ENCODE peak calls at places on chromosomes 2 and 18, in ten cellular contexts. S, F, C, H, I, O, J, Q, L and R are unnamed samples.

GRCh38 chr2:30436859-30437435 is 10.1 kb upstream of the LCLAT1 start:
- DNase-seq in I (no peak), H (no peak), L (no peak), Q (no peak), O (no peak), J (peak; percentile 92), S (no peak), F (no peak), C (no peak), R (no peak)

GRCh38 chr2:181959508-181959907 is 26.1 kb upstream of the PPP1R1C start:
- DNase-seq in C (no peak), J (peak; percentile 42), I (no peak), H (no peak), S (no peak), Q (no peak), O (no peak), L (no peak), F (no peak), R (no peak)

GRCh38 chr2:120874401-120874821 is 138.7 kb downstream of the GLI2 start:
- DNase-seq in I (no peak), L (no peak), F (no peak), Q (no peak), H (peak; percentile 72), J (no peak), S (no peak), O (no peak), C (no peak), R (no peak)

GRCh38 chr18:62281684-62282083 is 43.4 kb upstream of the TNFRSF11A start:
- DNase-seq in I (no peak), J (peak; percentile 83), H (no peak), L (no peak), Q (no peak), C (no peak), F (no peak), S (no peak), O (no peak), R (no peak)

GRCh38 chr2:239440511-239440959 is 39.7 kb upstream of the HDAC4 start:
- DNase-seq in C (no peak), S (no peak), I (no peak), H (no peak), O (no peak), Q (no peak), L (no peak), J (peak; percentile 4), F (no peak), R (no peak)

GRCh38 chr2:84817239-84817655 is 63.6 kb downstream of the TRABD2A start:
- DNase-seq in C (no peak), O (no peak), F (no peak), Q (no peak), I (no peak), J (no peak), L (no peak), H (no peak), S (no peak), R (no peak)

GRCh38 chr2:175743020-175743419 is 259.0 kb downstream of the LNPK start:
- DNase-seq in O (no peak), Q (no peak), L (no peak), S (no peak), J (no peak), I (no peak), H (no peak), F (no peak), C (no peak), R (no peak)

GRCh38 chr2:168469281-168469988 is 13.4 kb downstream of the CERS6 start:
- DNase-seq in O (no peak), F (no peak), H (no peak), L (no peak), Q (no peak), J (no peak), I (no peak), S (no peak), C (no peak), R (no peak)

GRCh38 chr2:8146329-8147048 is 535.4 kb upstream of the ID2 start:
- DNase-seq in H (no peak), Q (peak; percentile 79), L (no peak), C (peak; percentile 71), J (no peak), O (no peak), F (no peak), S (no peak), I (peak; percentile 32), R (no peak)
- H3K27ac ChIP-seq in H (no peak overlapping the region), Q (no peak overlapping the region), L (no peak overlapping the region), C (peak overlapping the region; percentile 6), J (no peak overlapping the region), O (peak overlapping the region; percentile 46), F (no peak overlapping the region), S (no peak overlapping the region), I (no peak overlapping the region), R (peak overlapping the region; percentile 26)

GRCh38 chr2:230230087-230230486 is 4.6 kb downstream of the SP140 start:
- DNase-seq in O (no peak), I (no peak), Q (no peak), F (no peak), H (no peak), L (no peak), J (peak; percentile 21), C (no peak), S (no peak), R (no peak)

GRCh38 chr2:230226090-230226551 is 585 bp downstream of the SP140 start:
- DNase-seq in H (no peak), F (no peak), J (no peak), S (no peak), O (no peak), Q (peak; percentile 63), L (no peak), I (no peak), C (no peak), R (no peak)

GRCh38 chr2:230225486-230225885 is at the start of gene SP140:
- DNase-seq in Q (peak; percentile 92), I (peak; percentile 18), S (no peak), C (peak; percentile 65), F (peak; percentile 65), L (no peak), J (no peak), H (peak; percentile 93), O (peak; percentile 59), R (no peak)

GRCh38 chr2:230224458-230224857 is 1.1 kb upstream of the SP140 start:
- DNase-seq in J (no peak), F (no peak), C (no peak), Q (no peak), O (no peak), S (no peak), H (no peak), I (no peak), L (no peak), R (no peak)

DNA sequence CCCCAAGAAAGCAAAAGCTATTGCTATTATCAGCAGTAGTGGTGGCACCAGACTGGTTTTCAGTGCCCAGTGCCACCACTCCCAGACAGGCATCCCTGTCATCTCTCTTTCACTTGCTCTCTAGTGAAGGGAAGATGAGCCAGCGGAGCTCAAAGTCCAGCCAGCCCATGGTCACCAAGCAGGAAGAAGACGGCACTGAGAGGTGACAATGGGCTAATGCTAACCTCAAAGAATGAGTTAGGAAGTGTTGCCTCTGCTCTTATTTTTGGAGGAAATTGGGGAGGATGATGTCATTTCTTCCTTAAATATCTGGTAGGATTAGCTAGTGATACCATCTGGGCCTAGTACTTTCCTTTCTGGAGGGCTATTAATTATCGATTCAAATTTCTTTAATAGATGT is 1.7 kb downstream of the SP140 start:
- DNase-seq in F (no peak), O (no peak), Q (no peak), L (no peak), I (no peak), C (no peak), J (no peak), H (no peak), S (no peak), R (no peak)
- TF ChIP-seq POLR2A in F (no peak), O (no peak), Q (no peak), L (no peak), I (no peak), C (no peak), J (no peak), H (no peak), S (no peak), R (no peak)

GRCh38 chr18:76453057-76453561 is 41.9 kb downstream of the ZNF516 start:
- DNase-seq in H (no peak), L (peak; percentile 12), I (peak; percentile 4), S (no peak), F (no peak), C (no peak), O (peak; percentile 1), J (no peak), Q (no peak), R (no peak)

GRCh38 chr18:76450452-76450851 is 44.6 kb downstream of the ZNF516 start:
- DNase-seq in L (peak; percentile 49), F (peak; percentile 51), S (no peak), O (peak; percentile 30), H (no peak), I (peak; percentile 9), C (no peak), Q (peak; percentile 29), J (no peak), R (no peak)

GRCh38 chr18:76450912-76451421 is 44.1 kb downstream of the ZNF516 start:
- DNase-seq in S (no peak), F (peak; percentile 85), Q (peak; percentile 51), O (peak; percentile 70), L (peak; percentile 87), J (peak; percentile 72), H (peak; percentile 84), C (peak; percentile 32), I (peak; percentile 77), R (no peak)

GRCh38 chr18:76452357-76452756 is 42.7 kb downstream of the ZNF516 start:
- DNase-seq in F (no peak), C (peak; percentile 3), O (peak; percentile 8), Q (no peak), I (peak; percentile 63), J (no peak), H (no peak), S (no peak), L (peak; percentile 11), R (no peak)

DNA sequence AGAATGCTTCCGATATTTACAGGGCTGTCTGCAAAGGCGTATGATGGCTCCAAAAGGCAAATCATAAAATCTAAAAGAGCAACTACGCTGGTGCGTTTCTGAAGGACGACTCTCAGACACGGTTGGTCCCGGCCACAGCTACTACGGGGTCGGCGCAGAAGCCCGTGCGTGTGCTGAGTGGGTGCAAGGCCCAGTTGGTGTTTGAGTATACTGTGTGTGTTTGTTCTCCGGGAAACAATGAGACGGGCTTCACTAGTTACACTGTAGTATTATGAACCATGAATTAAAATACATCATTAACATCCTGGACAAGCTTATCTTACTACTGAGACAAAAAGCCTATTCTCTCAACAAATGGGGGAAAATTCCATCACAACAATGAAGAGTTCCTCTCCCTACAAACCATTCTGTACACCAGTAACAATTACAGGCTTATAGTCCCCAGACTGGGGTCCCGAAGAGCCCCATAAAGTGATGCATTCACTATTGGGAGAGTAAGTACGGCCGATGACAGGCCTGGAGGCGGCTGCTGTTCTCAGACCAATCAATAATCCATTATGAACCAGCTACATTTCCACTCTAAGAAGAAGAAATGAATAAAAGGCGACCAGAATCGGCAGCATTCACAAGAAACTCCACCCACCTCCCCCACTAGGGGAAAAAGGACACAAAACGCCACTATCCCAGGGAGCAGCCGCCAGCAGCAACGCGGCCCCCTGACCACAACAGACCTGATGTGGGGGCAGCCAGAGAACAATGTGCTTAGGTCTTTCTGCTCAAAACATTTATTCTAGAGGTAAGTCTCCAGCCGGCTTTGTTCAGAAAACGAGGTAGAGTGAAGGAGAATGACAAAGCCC is 43.3 kb downstream of the ZNF516 start:
- DNase-seq in Q (peak; percentile 33), L (peak; percentile 66), I (peak; percentile 12), J (peak; percentile 48), S (no peak), F (peak; percentile 47), C (peak; percentile 2), H (peak; percentile 75), O (peak; percentile 12), R (no peak)
- TF ChIP-seq CTCF in Q (no peak), L (no peak), I (no peak), J (no peak), S (no peak), F (no peak), C (no peak), H (no peak), O (no peak), R (no peak)

GRCh38 chr2:200677161-200677560 is 91.3 kb downstream of the AOX1 start:
- DNase-seq in H (no peak), I (no peak), C (no peak), Q (no peak), O (no peak), L (no peak), J (no peak), S (no peak), F (no peak), R (no peak)

GRCh38 chr2:200679157-200679934 is 93.5 kb downstream of the AOX1 start:
- DNase-seq in Q (no peak), O (no peak), J (no peak), L (no peak), H (no peak), F (no peak), C (peak; percentile 47), S (no peak), I (no peak), R (no peak)

GRCh38 chr2:200673191-200673590 is 87.4 kb downstream of the AOX1 start:
- DNase-seq in I (no peak), O (no peak), L (no peak), H (no peak), J (no peak), F (no peak), Q (no peak), C (no peak), S (no peak), R (no peak)

GRCh38 chr2:200681731-200682130 is 95.9 kb downstream of the AOX1 start:
- DNase-seq in J (no peak), C (no peak), L (no peak), I (no peak), F (no peak), H (no peak), O (no peak), S (no peak), Q (no peak), R (no peak)

DNA sequence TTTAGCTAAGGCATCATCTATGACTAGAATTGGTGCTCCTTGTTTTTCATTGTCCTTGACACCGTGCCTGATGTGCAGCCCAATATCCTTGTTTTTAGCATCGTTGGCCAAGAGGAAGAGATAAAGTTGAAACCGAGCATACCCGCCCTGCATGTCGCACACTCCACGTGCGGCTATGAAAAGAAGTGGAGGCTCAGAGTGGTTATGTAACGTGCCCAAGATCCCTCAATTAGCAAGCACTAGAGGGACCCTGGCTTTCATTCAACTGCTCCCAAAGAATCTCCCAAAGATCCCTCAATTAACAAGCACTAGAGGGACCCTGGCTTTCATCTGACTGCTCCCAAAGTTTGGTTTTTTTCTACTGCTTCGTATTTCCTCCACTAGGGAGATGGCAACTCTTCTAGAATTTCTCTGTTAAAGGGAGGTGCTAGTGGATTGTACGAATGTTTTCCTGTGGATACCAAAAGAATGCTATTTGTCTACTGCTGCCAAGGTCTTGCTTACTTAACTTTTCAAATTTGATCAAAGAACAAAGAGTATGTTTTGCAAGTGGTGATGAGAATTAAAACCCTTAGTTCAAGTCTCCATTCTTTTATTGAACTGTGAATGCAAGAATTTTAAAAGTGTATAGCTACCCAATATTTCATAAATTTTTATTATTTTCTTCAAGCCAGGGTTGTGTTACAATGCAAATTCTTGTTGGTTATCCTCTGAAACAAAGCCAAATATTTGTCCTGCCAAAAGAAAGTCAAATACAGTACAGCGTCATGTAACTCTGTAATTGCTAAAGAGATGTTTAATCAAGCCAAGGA is 92.1 kb downstream of the AOX1 start:
- DNase-seq in Q (no peak), J (peak; percentile 23), I (no peak), H (no peak), S (no peak), L (no peak), F (peak; percentile 68), O (no peak), C (peak; percentile 13), R (no peak)
- H3K27ac ChIP-seq in Q (no peak overlapping the region), J (no peak overlapping the region), I (no peak overlapping the region), H (no peak overlapping the region), S (peak overlapping the region; percentile 59), L (peak overlapping the region; percentile 52), F (peak overlapping the region; percentile 86), O (no peak overlapping the region), C (peak overlapping the region; percentile 36), R (no peak overlapping the region)